ENCODE peak calls at places on chromosomes 16 and 17, in seven cellular contexts. N is bronchial epithelial cell; U is naive thymus-derived CD4-positive, alpha-beta T cell; H is neural progenitor cell; L is astrocyte of the spinal cord; V is CD8-positive, alpha-beta memory T cell; K is tibial artery. A is an unnamed sample.

GRCh38 chr17:1829579-1830257 is at the start of the genes RPA1 and SMYD4:
- DNase-seq in H (peak; percentile 96), N (peak; percentile 68), U (peak; percentile 84), V (peak; percentile 91), L (peak; percentile 86), K (peak; percentile 82), A (peak; percentile 20)

GRCh38 chr16:67565470-67566100 is 3.3 kb downstream of the CTCF start:
- DNase-seq in H (no peak), K (no peak), N (no peak), V (no peak), L (no peak), U (no peak), A (no peak)

GRCh38 chr16:46817961-46818360 is 13.0 kb downstream of the C16orf87 start:
- DNase-seq in V (no peak), K (no peak), L (peak; percentile 28), U (no peak), N (no peak), H (no peak), A (no peak)

GRCh38 chr17:73901661-73902415 is 257.6 kb upstream of the SDK2 start:
- DNase-seq in L (no peak), V (no peak), N (no peak), H (peak; percentile 79), U (no peak), K (peak; percentile 33), A (no peak)

GRCh38 chr17:37674511-37674910 is 31.3 kb upstream of the DDX52 start:
- DNase-seq in N (no peak), V (no peak), U (no peak), H (no peak), K (no peak), L (no peak), A (no peak)

GRCh38 chr17:18070861-18071340 is 16.8 kb upstream of the DRG2 start:
- DNase-seq in N (no peak), U (no peak), V (no peak), L (peak; percentile 62), H (peak; percentile 49), K (no peak), A (no peak)

GRCh38 chr17:49071106-49071505 is 61.5 kb upstream of the B4GALNT2 start:
- DNase-seq in K (no peak), N (no peak), L (peak; percentile 26), H (no peak), U (no peak), V (no peak), A (no peak)

GRCh38 chr17:33500141-33500540 is 207.0 kb upstream of the ASIC2 start:
- DNase-seq in U (no peak), L (no peak), V (no peak), N (no peak), K (no peak), H (no peak), A (no peak)

GRCh38 chr16:68234188-68235104 is 1.5 kb downstream of the ESRP2 start:
- DNase-seq in K (no peak), H (no peak), V (no peak), L (no peak), N (peak; percentile 79), U (no peak), A (no peak)

GRCh38 chr17:28701987-28702751 is 9.5 kb downstream of the PROCA1 start:
- DNase-seq in K (no peak), N (no peak), H (no peak), V (no peak), L (no peak), U (no peak), A (no peak)

GRCh38 chr17:38538906-38539305 is 66.8 kb downstream of the SRCIN1 start:
- DNase-seq in N (no peak), V (no peak), H (no peak), U (no peak), K (no peak), L (no peak), A (no peak)

GRCh38 chr17:82938486-82939212 is 98.8 kb upstream of the ZNF750 start:
- DNase-seq in N (no peak), U (no peak), H (no peak), K (no peak), L (no peak), V (no peak), A (no peak)

GRCh38 chr16:88630433-88630832 is 7.9 kb upstream of the IL17C start:
- DNase-seq in U (no peak), V (no peak), N (no peak), H (no peak), L (no peak), K (no peak), A (no peak)

GRCh38 chr16:71626018-71626857 is at the start of gene MARVELD3:
- DNase-seq in L (no peak), N (peak; percentile 67), U (no peak), K (no peak), V (peak; percentile 49), H (peak; percentile 51), A (no peak)
- H3K4me3 ChIP-seq in L (peak within 1 kb of the TSS; percentile 35), N (peak within 1 kb of the TSS; percentile 90), U (no peak within 1 kb of the TSS), K (peak within 1 kb of the TSS; percentile 43), V (no peak within 1 kb of the TSS), H (peak within 1 kb of the TSS; percentile 74), A (peak within 1 kb of the TSS; percentile 26)

GRCh38 chr17:70138309-70138865 is 30.9 kb upstream of the KCNJ2 start:
- DNase-seq in K (no peak), H (no peak), V (no peak), U (no peak), N (no peak), L (no peak), A (peak; percentile 14)
- H3K4me3 ChIP-seq in K (no peak overlapping the region), H (no peak overlapping the region), V (no peak overlapping the region), U (no peak overlapping the region), N (no peak overlapping the region), L (no peak overlapping the region), A (no peak overlapping the region)

DNA sequence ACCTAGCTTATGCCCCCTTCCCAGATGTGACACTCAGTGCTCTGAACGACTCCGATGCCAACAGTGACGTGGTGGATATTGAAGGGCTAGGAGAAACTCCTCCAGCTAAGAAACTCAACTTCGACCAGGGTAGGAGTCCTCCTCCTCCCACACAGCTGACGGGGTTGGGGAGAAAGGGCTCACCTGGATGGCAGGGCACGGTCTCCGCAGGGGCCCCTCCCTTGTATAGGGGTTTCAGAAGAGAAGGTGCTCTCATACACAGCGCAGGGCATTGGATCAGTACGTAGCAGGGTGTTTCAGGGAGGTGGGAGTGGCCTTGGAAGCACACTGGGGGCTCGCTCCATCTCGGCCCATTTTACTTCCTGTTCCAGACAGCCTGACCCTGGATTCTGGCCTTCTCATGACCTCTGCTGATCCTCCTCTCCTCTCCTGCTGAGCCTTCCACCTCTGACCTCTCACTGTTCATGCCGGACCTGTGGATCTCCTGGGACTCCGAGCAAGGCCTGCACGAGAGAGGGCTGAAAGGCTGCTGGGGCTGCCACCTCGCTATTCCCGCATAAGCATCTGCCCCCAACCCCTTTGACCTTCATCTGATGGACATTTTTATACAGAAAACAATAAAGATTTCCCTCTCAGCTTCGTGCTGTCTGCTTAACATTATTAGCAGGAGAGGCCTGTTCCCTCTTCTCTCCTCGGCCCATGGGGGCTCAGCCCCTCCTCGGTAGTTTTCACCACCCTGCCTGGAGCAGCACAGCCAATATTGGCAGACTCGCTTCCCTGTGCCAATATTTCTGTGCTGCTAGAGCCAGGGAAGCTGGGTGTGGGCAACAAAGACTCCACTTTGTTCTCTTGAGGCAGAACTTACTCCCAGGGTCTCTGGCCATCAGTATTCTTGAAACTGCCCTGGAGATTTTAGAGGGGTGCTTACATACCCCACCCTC is 4.7 kb downstream of the RNASEK start:
- DNase-seq in V (no peak), L (no peak), N (no peak), K (no peak), H (no peak), U (no peak), A (no peak)
- H3K4me3 ChIP-seq in V (no peak overlapping the region), L (no peak overlapping the region), N (no peak overlapping the region), K (peak overlapping the region; percentile 83), H (no peak overlapping the region), U (no peak overlapping the region), A (no peak overlapping the region)

DNA sequence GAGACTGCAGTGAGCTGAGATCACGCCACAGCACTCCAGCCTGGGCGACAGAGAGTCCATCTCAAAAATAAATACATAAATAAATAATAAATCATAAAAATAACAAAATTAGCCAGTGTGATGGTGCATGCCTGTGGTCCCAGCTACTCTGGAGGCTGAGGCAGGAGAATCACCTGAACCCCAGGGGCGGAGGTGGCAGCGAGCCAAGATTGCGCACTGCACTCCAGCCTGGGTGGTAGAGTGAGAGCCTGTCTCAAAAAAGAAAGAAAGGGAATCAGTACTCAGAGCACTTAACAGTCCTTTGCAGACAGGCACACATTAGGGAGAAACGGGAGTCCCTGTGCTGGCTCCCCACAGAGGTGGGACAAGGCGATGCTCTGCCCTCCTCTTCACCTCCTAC is 25.1 kb downstream of the MAPK8IP3 start:
- DNase-seq in U (no peak), N (no peak), K (no peak), L (no peak), V (no peak), H (no peak), A (no peak)
- H3K4me3 ChIP-seq in U (no peak overlapping the region), N (no peak overlapping the region), K (no peak overlapping the region), L (no peak overlapping the region), V (no peak overlapping the region), H (no peak overlapping the region), A (no peak overlapping the region)

DNA sequence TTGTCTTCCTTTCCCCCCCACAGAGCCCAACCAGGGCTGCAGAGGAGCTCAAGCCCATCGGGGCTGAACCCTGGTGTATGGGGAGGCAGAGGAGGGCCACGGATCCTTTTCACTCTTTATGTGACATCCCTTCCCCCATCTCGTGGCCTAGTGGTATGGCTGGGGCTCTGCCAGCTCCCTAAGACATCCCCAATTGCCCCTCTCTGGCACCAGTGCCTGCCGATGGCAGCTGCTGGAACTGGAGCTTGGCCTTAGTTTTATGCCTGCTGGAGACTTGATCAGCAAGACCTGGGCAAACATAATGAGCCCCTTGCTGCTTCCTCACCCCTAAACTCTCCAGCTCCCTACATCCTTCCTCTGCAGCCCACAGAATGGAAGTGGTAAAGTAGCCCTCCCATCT is 8.0 kb upstream of the TOP2A start:
- DNase-seq in L (no peak), N (no peak), K (no peak), V (no peak), U (no peak), H (no peak), A (no peak)
- H3K4me3 ChIP-seq in L (no peak overlapping the region), N (no peak overlapping the region), K (no peak overlapping the region), V (no peak overlapping the region), U (no peak overlapping the region), H (no peak overlapping the region), A (no peak overlapping the region)

GRCh38 chr17:65514541-65514940 is 46.9 kb downstream of the AXIN2 start:
- DNase-seq in N (peak; percentile 9), H (no peak), V (no peak), K (no peak), L (no peak), U (no peak), A (no peak)

GRCh38 chr17:65515512-65515911 is 45.9 kb downstream of the AXIN2 start:
- DNase-seq in H (no peak), L (no peak), U (no peak), V (no peak), N (no peak), K (no peak), A (no peak)

GRCh38 chr17:65518256-65518655 is 43.2 kb downstream of the AXIN2 start:
- DNase-seq in U (no peak), K (no peak), H (no peak), V (no peak), L (peak; percentile 22), N (no peak), A (no peak)

GRCh38 chr17:65514082-65514481 is 47.4 kb downstream of the AXIN2 start:
- DNase-seq in U (no peak), L (peak; percentile 69), V (no peak), N (peak; percentile 59), K (no peak), H (no peak), A (no peak)

GRCh38 chr17:65515959-65516948 is 45.2 kb downstream of the AXIN2 start:
- DNase-seq in H (no peak), U (no peak), V (no peak), K (no peak), L (peak; percentile 50), N (no peak), A (no peak)
- H3K4me3 ChIP-seq in H (no peak overlapping the region), U (no peak overlapping the region), V (no peak overlapping the region), K (no peak overlapping the region), L (no peak overlapping the region), N (no peak overlapping the region), A (no peak overlapping the region)